ENCODE peak calls at places on chromosomes 11 and 22, in ten cellular contexts. T, U, A, J, W, B, K, C, G and N are unnamed samples.

GRCh38 chr11:118156531-118157185 is 4.0 kb upstream of the SCN4B start:
- DNase-seq in J (peak), C (no peak), K (no peak), U (no peak), T (peak), W (no peak), B (peak), G (no peak), A (no peak), N (no peak)

GRCh38 chr11:44782478-44782877 is 55.7 kb downstream of the TSPAN18 start:
- DNase-seq in W (no peak), U (no peak), C (no peak), T (no peak), K (no peak), G (no peak), B (no peak), A (no peak), J (no peak), N (no peak)

GRCh38 chr22:36991220-36991619 is 28.0 kb downstream of the TST start:
- DNase-seq in J (no peak), W (no peak), C (no peak), A (no peak), B (no peak), K (no peak), T (no peak), G (no peak), U (no peak), N (no peak)

GRCh38 chr11:62033191-62034044 is 66.0 kb upstream of the FTH1 start:
- DNase-seq in T (no peak), W (no peak), B (no peak), U (no peak), J (no peak), C (no peak), A (no peak), K (no peak), G (no peak), N (no peak)

GRCh38 chr22:37262346-37262745 is 18.3 kb upstream of the RAC2 start:
- DNase-seq in B (no peak), U (no peak), T (peak), J (no peak), G (no peak), K (peak), W (no peak), A (no peak), C (no peak), N (no peak)

GRCh38 chr22:19607198-19608113 is 83.2 kb upstream of the CLDN5 start:
- DNase-seq in W (peak), C (peak), T (no peak), G (no peak), J (peak), A (no peak), K (peak), U (no peak), B (peak), N (no peak)

GRCh38 chr11:7635137-7635536 is 38.2 kb downstream of the CYB5R2 start:
- DNase-seq in U (peak), K (peak), G (no peak), W (no peak), A (no peak), J (no peak), B (no peak), T (no peak), C (no peak), N (no peak)

GRCh38 chr22:37233751-37234631 is 10.1 kb downstream of the RAC2 start:
- DNase-seq in B (no peak), J (no peak), K (peak), G (no peak), U (peak), C (no peak), W (no peak), A (no peak), T (peak), N (no peak)

GRCh38 chr11:23866641-23867040 is 630.2 kb upstream of the LUZP2 start:
- DNase-seq in K (no peak), U (peak), G (no peak), C (no peak), B (no peak), W (no peak), T (no peak), J (no peak), A (no peak), N (no peak)

GRCh38 chr22:45240810-45241631 is at the start of gene KIAA0930:
- DNase-seq in A (peak), B (peak), K (peak), C (peak), U (peak), W (peak), T (peak), G (peak), J (peak), N (peak)

GRCh38 chr22:49055406-49055805 is 772.3 kb downstream of the BRD1 start:
- DNase-seq in K (no peak), C (no peak), G (no peak), W (no peak), U (no peak), J (no peak), T (no peak), A (no peak), B (no peak), N (no peak)

GRCh38 chr11:16292167-16292859 is 64.0 kb downstream of the SOX6 start:
- DNase-seq in K (no peak), B (no peak), J (no peak), A (no peak), G (no peak), T (no peak), C (no peak), W (no peak), U (no peak), N (no peak)

GRCh38 chr11:118715245-118715807 is 35.9 kb upstream of the TREH start:
- DNase-seq in K (no peak), T (no peak), C (no peak), G (no peak), J (no peak), W (no peak), U (no peak), B (no peak), A (no peak), N (no peak)

GRCh38 chr11:110323786-110324185 is 27.4 kb upstream of the RDX start:
- DNase-seq in G (no peak), W (no peak), B (no peak), T (no peak), K (no peak), A (no peak), C (no peak), U (no peak), J (no peak), N (no peak)

GRCh38 chr11:2102883-2103213 is 36.3 kb downstream of the IGF2 start:
- DNase-seq in U (no peak), A (no peak), B (no peak), W (no peak), K (no peak), T (no peak), J (no peak), G (no peak), C (no peak), N (no peak)

GRCh38 chr11:12802418-12803085 is 128.3 kb downstream of the TEAD1 start:
- DNase-seq in J (peak), W (no peak), K (no peak), C (no peak), A (no peak), B (no peak), G (peak), T (no peak), U (peak), N (no peak)

GRCh38 chr11:79269923-79270322 is 170.9 kb downstream of the TENM4 start:
- DNase-seq in J (peak), K (no peak), W (no peak), T (no peak), B (no peak), U (no peak), C (no peak), G (no peak), A (no peak), N (no peak)

GRCh38 chr22:31344369-31345330 is 1.5 kb downstream of the PATZ1 start:
- DNase-seq in A (no peak), T (peak), U (peak), W (peak), K (peak), B (peak), J (peak), G (peak), C (peak), N (no peak)

GRCh38 chr22:48300877-48301276 is 1526.8 kb downstream of the BRD1 start:
- DNase-seq in G (no peak), J (no peak), C (no peak), W (no peak), U (no peak), K (no peak), T (no peak), A (no peak), B (no peak), N (no peak)